ENCODE peak calls at places on chromosomes 13 and 19, in eight cellular contexts. Z is GM12892; L is H7; S is AG08395; O is AG04449; P is lower lobe of right lung; E is GM04503; V is stimulated activated CD4-positive, alpha-beta T cell treated with anti-CD3 and anti-CD28 coated beads, Interleukin-2, amount 100 ng/mL, for 48 hours. W is an unnamed sample.

GRCh38 chr13:68715651-68716050 is 1392.0 kb upstream of the ATXN8OS start:
- DNase-seq in O (no peak), Z (no peak), P (no peak), L (no peak), V (no peak), S (no peak), E (no peak), W (no peak)

GRCh38 chr13:107992542-107992941 is 222.8 kb downstream of the LIG4 start:
- DNase-seq in O (no peak), P (no peak), E (no peak), V (no peak), L (no peak), S (no peak), Z (no peak), W (no peak)

GRCh38 chr19:3710265-3710812 is 2.2 kb downstream of the TJP3 start:
- DNase-seq in O (no peak), Z (no peak), V (no peak), S (no peak), P (peak), E (no peak), L (peak), W (no peak)

GRCh38 chr13:97653741-97654140 is 219.8 kb downstream of the RAP2A start:
- DNase-seq in Z (no peak), L (no peak), V (no peak), S (peak), P (no peak), O (no peak), E (no peak), W (no peak)

GRCh38 chr19:46890423-46891170 is 29.8 kb downstream of the ARHGAP35 start:
- DNase-seq in S (peak), O (peak), L (no peak), V (no peak), E (peak), Z (no peak), P (no peak), W (no peak)

GRCh38 chr13:78978381-78978998 is 319.5 kb upstream of the OBI1 start:
- DNase-seq in E (peak), L (peak), S (peak), O (peak), V (peak), P (no peak), Z (no peak), W (peak)

GRCh38 chr13:72657379-72657778 is 70.0 kb downstream of the MZT1 start:
- DNase-seq in O (no peak), V (no peak), L (no peak), E (no peak), S (no peak), Z (no peak), P (no peak), W (no peak)

GRCh38 chr13:28741080-28741479 is 22.3 kb upstream of the SLC46A3 start:
- DNase-seq in S (no peak), Z (no peak), O (no peak), V (no peak), E (no peak), P (no peak), L (no peak), W (no peak)

GRCh38 chr19:5045956-5046338 is 77.0 kb downstream of the KDM4B start:
- DNase-seq in O (no peak), P (no peak), L (no peak), E (no peak), Z (no peak), S (no peak), V (no peak), W (no peak)

GRCh38 chr13:29500426-29500825 is 95.1 kb downstream of the SLC7A1 start:
- DNase-seq in L (no peak), P (no peak), O (no peak), V (no peak), S (no peak), Z (no peak), E (no peak), W (no peak)

GRCh38 chr13:30648522-30649012 is 30.8 kb downstream of the USPL1 start:
- DNase-seq in Z (no peak), O (no peak), P (no peak), S (no peak), V (no peak), L (no peak), E (no peak), W (no peak)

GRCh38 chr13:75661443-75661842 is 25.3 kb downstream of the LMO7 start:
- DNase-seq in S (no peak), Z (no peak), V (no peak), L (no peak), O (no peak), E (no peak), P (no peak), W (no peak)

GRCh38 chr19:55484571-55485438 is at the start of gene NAT14:
- DNase-seq in P (no peak), S (peak), Z (peak), V (peak), L (peak), O (no peak), E (no peak), W (peak)

GRCh38 chr19:1417681-1418493 is 10.5 kb downstream of the DAZAP1 start:
- DNase-seq in O (no peak), E (no peak), V (no peak), S (no peak), Z (no peak), L (no peak), P (no peak), W (no peak)

GRCh38 chr19:17468302-17469091 is 1.8 kb upstream of the SLC27A1 start:
- DNase-seq in O (no peak), E (no peak), S (peak), V (no peak), Z (no peak), P (peak), L (peak), W (no peak)

GRCh38 chr13:46022476-46022875 is 30.1 kb downstream of the ZC3H13 start:
- DNase-seq in L (no peak), E (peak), O (no peak), V (no peak), P (no peak), S (no peak), Z (no peak), W (no peak)

GRCh38 chr19:16874250-16874977 is 14.4 kb upstream of the F2RL3 start:
- DNase-seq in V (no peak), L (no peak), S (no peak), P (no peak), E (no peak), Z (no peak), O (no peak), W (no peak)

GRCh38 chr19:1997353-1998233 is 17.9 kb downstream of the BTBD2 start:
- DNase-seq in E (no peak), V (no peak), S (no peak), Z (no peak), L (peak), P (no peak), O (no peak), W (no peak)

GRCh38 chr19:41411682-41412265 is 14.2 kb downstream of the BCKDHA start:
- DNase-seq in Z (no peak), O (no peak), E (no peak), L (no peak), V (no peak), P (no peak), S (no peak), W (no peak)

GRCh38 chr13:106343831-106344230 is 191.6 kb downstream of the EFNB2 start:
- DNase-seq in Z (no peak), L (no peak), O (no peak), E (no peak), P (no peak), V (no peak), S (no peak), W (no peak)

GRCh38 chr13:98577823-98578285 is 947 bp upstream of the STK24 start:
- DNase-seq in E (no peak), Z (no peak), P (no peak), V (no peak), O (no peak), L (no peak), S (no peak), W (no peak)

GRCh38 chr13:21812192-21812626 is 141.3 kb downstream of the FGF9 start:
- DNase-seq in L (no peak), E (no peak), V (no peak), Z (no peak), S (no peak), O (no peak), P (no peak), W (no peak)

GRCh38 chr13:43546260-43546659 is 240.5 kb downstream of the ENOX1 start:
- DNase-seq in V (no peak), O (no peak), P (no peak), E (no peak), S (no peak), L (no peak), Z (no peak), W (no peak)